ENCODE peak calls at places on chromosomes 12 and 14, in nine cellular contexts. One of them, this sample, is unnamed. For H3K4me1, the result is how much of the 10 kb centered on the place peaks cover.

GRCh38 chr14:74620497-74620921 is 8.5 kb upstream of the LTBP2 start:
- DNase-seq in ovary: no peak
- DNase-seq in upper lobe of left lung: no peak
- DNase-seq in GM12878: no peak
- DNase-seq in HepG2: peak
- DNase-seq in A549: peak
- DNase-seq in transverse colon: no peak
- DNase-seq in tibial nerve: no peak
- DNase-seq in stomach: no peak
- DNase-seq in this sample: no peak

GRCh38 chr12:26833692-26834168 is 736 bp upstream of the ITPR2 start:
- DNase-seq in ovary: peak
- DNase-seq in HepG2: no peak
- DNase-seq in A549: peak
- DNase-seq in transverse colon: peak
- DNase-seq in stomach: peak
- DNase-seq in upper lobe of left lung: peak
- DNase-seq in tibial nerve: no peak
- DNase-seq in GM12878: no peak
- DNase-seq in this sample: no peak

GRCh38 chr12:68561830-68562229 is 48.9 kb upstream of the RAP1B start:
- DNase-seq in transverse colon: no peak
- DNase-seq in HepG2: no peak
- DNase-seq in A549: no peak
- DNase-seq in tibial nerve: no peak
- DNase-seq in upper lobe of left lung: no peak
- DNase-seq in stomach: no peak
- DNase-seq in GM12878: no peak
- DNase-seq in ovary: no peak
- DNase-seq in this sample: no peak

GRCh38 chr12:53223391-53224267 is 8.4 kb downstream of the RARG start:
- DNase-seq in tibial nerve: no peak
- DNase-seq in A549: no peak
- DNase-seq in HepG2: no peak
- DNase-seq in GM12878: no peak
- DNase-seq in upper lobe of left lung: peak
- DNase-seq in transverse colon: no peak
- DNase-seq in ovary: no peak
- DNase-seq in stomach: no peak
- DNase-seq in this sample: no peak

GRCh38 chr12:2138871-2139308 is 86.1 kb downstream of the CACNA1C start:
- DNase-seq in ovary: no peak
- DNase-seq in tibial nerve: no peak
- DNase-seq in A549: no peak
- DNase-seq in transverse colon: peak
- DNase-seq in stomach: no peak
- DNase-seq in HepG2: no peak
- DNase-seq in upper lobe of left lung: no peak
- DNase-seq in GM12878: no peak
- DNase-seq in this sample: no peak

GRCh38 chr12:96878704-96879103 is 28.4 kb upstream of the NEDD1 start:
- DNase-seq in ovary: no peak
- DNase-seq in A549: no peak
- DNase-seq in upper lobe of left lung: no peak
- DNase-seq in transverse colon: no peak
- DNase-seq in GM12878: no peak
- DNase-seq in stomach: no peak
- DNase-seq in tibial nerve: no peak
- DNase-seq in HepG2: no peak
- DNase-seq in this sample: no peak

GRCh38 chr12:93743229-93743998 is 66.2 kb downstream of the CRADD start:
- DNase-seq in A549: no peak
- DNase-seq in GM12878: no peak
- DNase-seq in transverse colon: no peak
- DNase-seq in upper lobe of left lung: no peak
- DNase-seq in stomach: no peak
- DNase-seq in ovary: no peak
- DNase-seq in HepG2: no peak
- DNase-seq in tibial nerve: no peak
- DNase-seq in this sample: no peak

GRCh38 chr14:53848851-53849250 is 107.8 kb downstream of the BMP4 start:
- DNase-seq in ovary: no peak
- DNase-seq in stomach: no peak
- DNase-seq in A549: peak
- DNase-seq in HepG2: no peak
- DNase-seq in GM12878: no peak
- DNase-seq in transverse colon: no peak
- DNase-seq in upper lobe of left lung: no peak
- DNase-seq in tibial nerve: no peak
- DNase-seq in this sample: no peak

GRCh38 chr14:102805454-102805891 is 28.2 kb downstream of the TRAF3 start:
- DNase-seq in tibial nerve: no peak
- DNase-seq in stomach: no peak
- DNase-seq in A549: no peak
- DNase-seq in GM12878: no peak
- DNase-seq in upper lobe of left lung: no peak
- DNase-seq in ovary: no peak
- DNase-seq in transverse colon: peak
- DNase-seq in HepG2: no peak
- DNase-seq in this sample: no peak

DNA sequence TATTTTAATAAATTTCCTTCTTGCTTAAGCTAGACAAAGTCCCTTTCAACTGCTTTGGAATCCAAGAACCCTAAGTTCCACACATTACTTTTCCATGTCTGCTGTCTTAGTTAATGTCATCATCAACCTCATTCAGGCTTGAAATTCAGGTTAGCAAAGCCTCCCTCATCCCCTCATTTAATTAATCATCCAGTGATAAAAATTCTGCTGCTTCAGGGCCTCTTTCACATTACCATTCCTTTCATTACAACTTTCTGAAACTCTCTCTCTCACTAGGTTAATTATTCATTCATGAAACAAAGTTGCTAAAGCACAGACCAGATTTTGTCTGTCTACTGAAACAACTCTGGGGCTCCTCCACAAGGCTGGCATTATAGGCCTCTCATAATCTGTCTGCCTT is 9.4 kb upstream of the VTI1B start:
- DNase-seq in ovary: no peak
- DNase-seq in A549: no peak
- DNase-seq in transverse colon: no peak
- DNase-seq in GM12878: no peak
- DNase-seq in upper lobe of left lung: no peak
- DNase-seq in tibial nerve: no peak
- DNase-seq in HepG2: no peak
- DNase-seq in stomach: no peak
- DNase-seq in this sample: no peak
- H3K4me1 ChIP-seq in ovary: under half
- H3K4me1 ChIP-seq in A549: under half
- H3K4me1 ChIP-seq in transverse colon: under half
- H3K4me1 ChIP-seq in GM12878: under half
- H3K4me1 ChIP-seq in upper lobe of left lung: under half
- H3K4me1 ChIP-seq in tibial nerve: under half
- H3K4me1 ChIP-seq in HepG2: under half
- H3K4me1 ChIP-seq in stomach: under half
- H3K4me1 ChIP-seq in this sample: under half

GRCh38 chr12:38123566-38124246 is 192.9 kb upstream of the ALG10B start:
- DNase-seq in HepG2: peak
- DNase-seq in upper lobe of left lung: no peak
- DNase-seq in A549: no peak
- DNase-seq in stomach: no peak
- DNase-seq in transverse colon: no peak
- DNase-seq in tibial nerve: no peak
- DNase-seq in ovary: no peak
- DNase-seq in GM12878: no peak
- DNase-seq in this sample: no peak
- H3K27ac ChIP-seq in HepG2: peak
- H3K27ac ChIP-seq in upper lobe of left lung: no peak
- H3K27ac ChIP-seq in A549: peak
- H3K27ac ChIP-seq in stomach: peak
- H3K27ac ChIP-seq in transverse colon: no peak
- H3K27ac ChIP-seq in tibial nerve: no peak
- H3K27ac ChIP-seq in ovary: no peak
- H3K27ac ChIP-seq in GM12878: no peak
- H3K27ac ChIP-seq in this sample: no peak

GRCh38 chr12:127383281-127383680 is 883.7 kb upstream of the TMEM132C start:
- DNase-seq in ovary: no peak
- DNase-seq in tibial nerve: no peak
- DNase-seq in upper lobe of left lung: no peak
- DNase-seq in transverse colon: no peak
- DNase-seq in A549: peak
- DNase-seq in HepG2: no peak
- DNase-seq in GM12878: no peak
- DNase-seq in stomach: no peak
- DNase-seq in this sample: no peak
- TF ChIP-seq EP300 in ovary: no peak
- TF ChIP-seq EP300 in tibial nerve: no peak
- TF ChIP-seq EP300 in upper lobe of left lung: no peak
- TF ChIP-seq EP300 in transverse colon: no peak
- TF ChIP-seq EP300 in A549: no peak
- TF ChIP-seq EP300 in HepG2: no peak
- TF ChIP-seq EP300 in GM12878: no peak
- TF ChIP-seq EP300 in stomach: no peak
- TF ChIP-seq EP300 in this sample: no peak

GRCh38 chr14:69366761-69367160 is 31.3 kb downstream of the ERH start:
- DNase-seq in GM12878: no peak
- DNase-seq in HepG2: no peak
- DNase-seq in tibial nerve: no peak
- DNase-seq in A549: no peak
- DNase-seq in ovary: no peak
- DNase-seq in upper lobe of left lung: no peak
- DNase-seq in stomach: no peak
- DNase-seq in transverse colon: no peak
- DNase-seq in this sample: no peak

GRCh38 chr14:69363055-69363454 is 35.0 kb downstream of the ERH start:
- DNase-seq in transverse colon: no peak
- DNase-seq in ovary: peak
- DNase-seq in GM12878: no peak
- DNase-seq in upper lobe of left lung: peak
- DNase-seq in HepG2: peak
- DNase-seq in A549: peak
- DNase-seq in tibial nerve: no peak
- DNase-seq in stomach: no peak
- DNase-seq in this sample: no peak

GRCh38 chr14:69363964-69364363 is 34.1 kb downstream of the ERH start:
- DNase-seq in transverse colon: no peak
- DNase-seq in GM12878: no peak
- DNase-seq in upper lobe of left lung: no peak
- DNase-seq in ovary: no peak
- DNase-seq in HepG2: no peak
- DNase-seq in tibial nerve: no peak
- DNase-seq in stomach: no peak
- DNase-seq in A549: no peak
- DNase-seq in this sample: no peak

GRCh38 chr14:69368381-69368780 is 29.7 kb downstream of the ERH start:
- DNase-seq in tibial nerve: no peak
- DNase-seq in transverse colon: no peak
- DNase-seq in stomach: no peak
- DNase-seq in ovary: no peak
- DNase-seq in A549: no peak
- DNase-seq in HepG2: no peak
- DNase-seq in GM12878: no peak
- DNase-seq in upper lobe of left lung: no peak
- DNase-seq in this sample: no peak

GRCh38 chr14:69366069-69366468 is 32.0 kb downstream of the ERH start:
- DNase-seq in stomach: no peak
- DNase-seq in GM12878: no peak
- DNase-seq in HepG2: no peak
- DNase-seq in tibial nerve: no peak
- DNase-seq in transverse colon: no peak
- DNase-seq in ovary: no peak
- DNase-seq in A549: no peak
- DNase-seq in upper lobe of left lung: no peak
- DNase-seq in this sample: no peak
- H3K4me1 ChIP-seq in stomach: under half
- H3K4me1 ChIP-seq in GM12878: under half
- H3K4me1 ChIP-seq in HepG2: under half
- H3K4me1 ChIP-seq in tibial nerve: under half
- H3K4me1 ChIP-seq in transverse colon: under half
- H3K4me1 ChIP-seq in ovary: under half
- H3K4me1 ChIP-seq in A549: under half
- H3K4me1 ChIP-seq in upper lobe of left lung: under half
- H3K4me1 ChIP-seq in this sample: under half

GRCh38 chr12:8081228-8081920 is 700 bp upstream of the NECAP1 start:
- DNase-seq in GM12878: no peak
- DNase-seq in transverse colon: peak
- DNase-seq in stomach: no peak
- DNase-seq in upper lobe of left lung: no peak
- DNase-seq in ovary: no peak
- DNase-seq in HepG2: no peak
- DNase-seq in A549: peak
- DNase-seq in tibial nerve: no peak
- DNase-seq in this sample: no peak

GRCh38 chr12:8078400-8078799 is 3.7 kb upstream of the NECAP1 start:
- DNase-seq in transverse colon: peak
- DNase-seq in ovary: no peak
- DNase-seq in stomach: no peak
- DNase-seq in upper lobe of left lung: no peak
- DNase-seq in GM12878: no peak
- DNase-seq in A549: peak
- DNase-seq in HepG2: no peak
- DNase-seq in tibial nerve: no peak
- DNase-seq in this sample: no peak

GRCh38 chr12:8078916-8079315 is 3.2 kb upstream of the NECAP1 start:
- DNase-seq in GM12878: no peak
- DNase-seq in transverse colon: no peak
- DNase-seq in ovary: no peak
- DNase-seq in HepG2: no peak
- DNase-seq in tibial nerve: no peak
- DNase-seq in stomach: no peak
- DNase-seq in A549: no peak
- DNase-seq in upper lobe of left lung: no peak
- DNase-seq in this sample: no peak

GRCh38 chr12:8080131-8080530 is 1.9 kb upstream of the NECAP1 start:
- DNase-seq in upper lobe of left lung: no peak
- DNase-seq in transverse colon: no peak
- DNase-seq in ovary: no peak
- DNase-seq in stomach: no peak
- DNase-seq in GM12878: no peak
- DNase-seq in tibial nerve: no peak
- DNase-seq in A549: no peak
- DNase-seq in HepG2: no peak
- DNase-seq in this sample: no peak

GRCh38 chr12:8081921-8082577 is at the start of gene NECAP1:
- DNase-seq in ovary: peak
- DNase-seq in GM12878: peak
- DNase-seq in tibial nerve: peak
- DNase-seq in HepG2: peak
- DNase-seq in stomach: peak
- DNase-seq in A549: peak
- DNase-seq in upper lobe of left lung: peak
- DNase-seq in transverse colon: peak
- DNase-seq in this sample: peak
- H3K27ac ChIP-seq in ovary: peak
- H3K27ac ChIP-seq in GM12878: peak
- H3K27ac ChIP-seq in tibial nerve: peak
- H3K27ac ChIP-seq in HepG2: peak
- H3K27ac ChIP-seq in stomach: peak
- H3K27ac ChIP-seq in A549: peak
- H3K27ac ChIP-seq in upper lobe of left lung: peak
- H3K27ac ChIP-seq in transverse colon: peak
- H3K27ac ChIP-seq in this sample: peak